ENCODE peak calls at places on chromosome 3, in eight cellular contexts. J is fibroblast of the aortic adventitia; O is NCI-H1436 treated with DMSO at 0.1 percent for 48 hours; E is amniotic stem cell; R is KBM-7; C is iPS DF 19.7; H is fibroblast of mammary gland; L is stimulated activated CD8-positive, alpha-beta memory T cell treated with anti-CD3 and anti-CD28 coated beads, Interleukin-4, amount 100 ng/mL, for 1 hour. Y is an unnamed sample.

GRCh38 chr3:125375950-125376679 is 990 bp upstream of the ZNF148 start:
- DNase-seq in E (no peak), J (peak), C (no peak), L (no peak), O (no peak), H (peak), R (peak), Y (no peak)

GRCh38 chr3:110938629-110939028 is 133.0 kb upstream of the NECTIN3 start:
- DNase-seq in J (no peak), E (no peak), H (no peak), C (no peak), R (no peak), L (no peak), O (no peak), Y (no peak)

GRCh38 chr3:60056394-60056793 is 1006.6 kb upstream of the CFAP20DC start:
- DNase-seq in H (no peak), J (no peak), C (no peak), L (no peak), O (no peak), E (no peak), R (no peak), Y (no peak)

GRCh38 chr3:79491029-79491634 is 276.7 kb downstream of the ROBO1 start:
- DNase-seq in R (no peak), E (no peak), L (no peak), J (no peak), O (no peak), H (peak), C (no peak), Y (no peak)

GRCh38 chr3:72413228-72413627 is 435.0 kb downstream of the SHQ1 start:
- DNase-seq in J (peak), E (no peak), L (no peak), H (peak), C (no peak), O (no peak), R (no peak), Y (no peak)

GRCh38 chr3:124597273-124597672 is 133.0 kb upstream of the UMPS start:
- DNase-seq in L (no peak), J (no peak), H (peak), R (no peak), O (no peak), E (no peak), C (no peak), Y (no peak)

GRCh38 chr3:41522620-41523019 is 323.3 kb downstream of the CTNNB1 start:
- DNase-seq in O (no peak), R (no peak), C (no peak), H (no peak), J (no peak), E (no peak), L (no peak), Y (no peak)

GRCh38 chr3:20573175-20573574 is 387.2 kb upstream of the SGO1 start:
- DNase-seq in C (no peak), J (peak), E (peak), O (no peak), L (no peak), H (peak), R (no peak), Y (no peak)

GRCh38 chr3:47961815-47962606 is 54.2 kb downstream of the MAP4 start:
- DNase-seq in J (peak), E (no peak), L (no peak), C (peak), O (no peak), H (no peak), R (peak), Y (no peak)

GRCh38 chr3:39290255-39290654 is 10.4 kb upstream of the CX3CR1 start:
- DNase-seq in H (no peak), C (no peak), R (no peak), L (no peak), J (peak), O (no peak), E (no peak), Y (no peak)

GRCh38 chr3:85321892-85322291 is 363.1 kb downstream of the CADM2 start:
- DNase-seq in R (no peak), O (no peak), E (no peak), H (no peak), L (no peak), J (no peak), C (no peak), Y (no peak)

GRCh38 chr3:16550676-16551341 is 37.3 kb upstream of the RFTN1 start:
- DNase-seq in J (peak), H (peak), O (no peak), C (peak), E (peak), L (peak), R (peak), Y (no peak)

GRCh38 chr3:55198554-55198953 is 270.7 kb upstream of the LRTM1 start:
- DNase-seq in H (peak), R (no peak), O (no peak), E (peak), J (peak), L (no peak), C (no peak), Y (no peak)

GRCh38 chr3:37863949-37864822 is 2.5 kb downstream of the CTDSPL start:
- DNase-seq in E (no peak), L (no peak), C (no peak), R (no peak), J (no peak), O (no peak), H (no peak), Y (no peak)

GRCh38 chr3:171353423-171353822 is 106.8 kb downstream of the TNIK start:
- DNase-seq in R (no peak), C (no peak), J (no peak), L (no peak), E (no peak), O (no peak), H (peak), Y (no peak)

GRCh38 chr3:189355481-189356201 is 183.9 kb downstream of the TPRG1 start:
- DNase-seq in C (no peak), H (peak), L (peak), J (peak), E (no peak), O (peak), R (no peak), Y (no peak)

Y was measured in cortex of kidney.